ENCODE peak calls at places on chromosomes 3 and 15, in ten cellular contexts. Y is heart right ventricle; T is GM23248; K is breast epithelium; Z is ascending aorta; R is pancreas; J is A549; L is body of pancreas; C is CD4-positive, alpha-beta T cell; N is cardiac muscle cell. P is an unnamed sample.

GRCh38 chr15:58307313-58307961 is 124.4 kb upstream of the LIPC start:
- DNase-seq in Y (no peak), T (peak), K (no peak), Z (no peak), R (no peak), J (no peak), L (no peak), C (no peak), N (no peak), P (no peak)

GRCh38 chr3:197736010-197736490 is 654 bp downstream of the RUBCN start:
- DNase-seq in Y (no peak), T (peak), K (no peak), Z (no peak), R (no peak), J (no peak), L (no peak), C (no peak), N (peak), P (no peak)

GRCh38 chr3:194967126-194968117 is 281.7 kb downstream of the FAM43A start:
- DNase-seq in Y (no peak), T (no peak), K (no peak), Z (no peak), R (no peak), J (no peak), L (no peak), C (no peak), N (no peak), P (no peak)

GRCh38 chr3:107620534-107620933 is 97.8 kb downstream of the BBX start:
- DNase-seq in Y (no peak), T (no peak), K (no peak), Z (no peak), R (no peak), J (no peak), L (no peak), C (no peak), N (no peak), P (no peak)

GRCh38 chr3:52512727-52513126 is 17.6 kb downstream of the STAB1 start:
- DNase-seq in Y (no peak), T (no peak), K (no peak), Z (no peak), R (no peak), J (no peak), L (no peak), C (no peak), N (no peak), P (no peak)

GRCh38 chr3:48400824-48401433 is 28.9 kb downstream of the FBXW12 start:
- DNase-seq in Y (no peak), T (peak), K (peak), Z (peak), R (peak), J (peak), L (peak), C (peak), N (peak), P (no peak)

GRCh38 chr3:58387650-58388546 is 45.7 kb downstream of the PDHB start:
- DNase-seq in Y (no peak), T (no peak), K (no peak), Z (no peak), R (no peak), J (no peak), L (no peak), C (no peak), N (no peak), P (no peak)

GRCh38 chr3:112117415-112117814 is 15.6 kb downstream of the GCSAM start:
- DNase-seq in Y (no peak), T (no peak), K (no peak), Z (no peak), R (no peak), J (no peak), L (no peak), C (no peak), N (no peak), P (no peak)

GRCh38 chr3:155313303-155313702 is 19.8 kb upstream of the STRIT1 start:
- DNase-seq in Y (no peak), T (peak), K (no peak), Z (no peak), R (no peak), J (no peak), L (no peak), C (no peak), N (no peak), P (no peak)

DNA sequence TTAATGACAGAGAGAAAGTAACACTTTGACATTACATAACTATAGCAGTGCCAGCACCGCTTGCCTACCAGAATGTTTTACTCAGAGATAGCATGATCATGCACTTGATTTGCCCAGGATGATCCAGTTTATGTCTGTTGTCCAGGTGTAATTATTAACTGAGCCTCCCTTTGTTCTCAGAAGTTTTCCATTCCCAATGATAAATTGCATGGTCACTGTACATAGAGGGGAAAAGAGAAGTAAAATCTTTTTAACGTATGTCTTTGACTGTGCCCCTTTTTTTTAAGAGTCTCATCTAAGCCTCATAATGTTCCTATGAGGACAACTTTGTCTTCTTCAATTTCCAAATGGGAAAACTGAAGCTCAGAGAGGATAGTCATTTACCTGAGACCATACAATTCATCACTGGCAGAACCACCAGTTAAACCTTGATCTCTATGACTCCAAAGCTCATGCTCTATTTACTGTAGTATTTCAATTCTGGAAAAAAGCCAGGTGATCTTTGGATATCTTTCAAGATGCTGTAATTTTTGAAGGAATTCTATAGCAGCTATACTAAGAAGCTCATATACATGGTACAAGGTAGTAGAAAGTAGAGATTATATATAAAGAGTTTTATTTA is 25.1 kb downstream of the C3orf85 start:
- DNase-seq in Y (no peak), T (no peak), K (no peak), Z (no peak), R (no peak), J (peak), L (no peak), C (no peak), N (no peak), P (no peak)
- H3K27ac ChIP-seq in Y (no peak), T (no peak), K (no peak), Z (no peak), R (no peak), J (peak), L (no peak), C (no peak), N (no peak), P (no peak)

GRCh38 chr15:100278596-100279380 is 63.0 kb downstream of the ADAMTS17 start:
- DNase-seq in Y (no peak), T (no peak), K (no peak), Z (no peak), R (no peak), J (no peak), L (no peak), C (no peak), N (no peak), P (no peak)

GRCh38 chr15:100279446-100279845 is 62.3 kb downstream of the ADAMTS17 start:
- DNase-seq in Y (no peak), T (no peak), K (no peak), Z (no peak), R (no peak), J (no peak), L (no peak), C (no peak), N (no peak), P (no peak)

GRCh38 chr15:100277087-100277855 is 64.5 kb downstream of the ADAMTS17 start:
- DNase-seq in Y (no peak), T (no peak), K (no peak), Z (no peak), R (no peak), J (no peak), L (no peak), C (no peak), N (no peak), P (no peak)

GRCh38 chr15:100281096-100281917 is 60.5 kb downstream of the ADAMTS17 start:
- DNase-seq in Y (no peak), T (no peak), K (no peak), Z (no peak), R (no peak), J (no peak), L (no peak), C (no peak), N (no peak), P (no peak)

DNA sequence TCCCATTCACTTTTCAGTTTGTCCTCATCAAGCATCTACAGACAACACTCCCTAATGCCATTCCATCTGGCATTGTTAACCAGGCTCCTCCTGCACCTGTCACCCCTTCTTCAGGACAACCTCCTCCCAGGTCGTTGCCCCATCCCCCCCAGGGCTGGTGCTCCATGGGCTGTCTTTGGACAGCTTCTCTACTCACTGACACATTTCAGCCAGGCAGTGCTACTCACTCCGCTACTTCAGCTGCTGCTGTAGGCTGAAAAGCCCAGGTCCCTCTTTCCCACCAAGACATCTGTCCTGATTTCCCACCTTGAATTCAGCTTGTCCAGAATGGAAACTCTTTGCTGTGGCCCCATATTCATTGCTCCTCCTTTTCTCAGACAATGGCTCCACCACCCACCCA is 61.9 kb downstream of the ADAMTS17 start:
- DNase-seq in Y (no peak), T (no peak), K (no peak), Z (no peak), R (no peak), J (no peak), L (no peak), C (no peak), N (no peak), P (no peak)
- H3K27ac ChIP-seq in Y (no peak), T (no peak), K (no peak), Z (peak), R (no peak), J (no peak), L (no peak), C (no peak), N (no peak), P (no peak)

GRCh38 chr15:61083081-61083780 is 145.9 kb downstream of the RORA start:
- DNase-seq in Y (no peak), T (no peak), K (no peak), Z (no peak), R (no peak), J (no peak), L (no peak), C (no peak), N (no peak), P (no peak)
- H3K27ac ChIP-seq in Y (no peak), T (no peak), K (peak), Z (no peak), R (no peak), J (no peak), L (no peak), C (no peak), N (no peak), P (no peak)

DNA sequence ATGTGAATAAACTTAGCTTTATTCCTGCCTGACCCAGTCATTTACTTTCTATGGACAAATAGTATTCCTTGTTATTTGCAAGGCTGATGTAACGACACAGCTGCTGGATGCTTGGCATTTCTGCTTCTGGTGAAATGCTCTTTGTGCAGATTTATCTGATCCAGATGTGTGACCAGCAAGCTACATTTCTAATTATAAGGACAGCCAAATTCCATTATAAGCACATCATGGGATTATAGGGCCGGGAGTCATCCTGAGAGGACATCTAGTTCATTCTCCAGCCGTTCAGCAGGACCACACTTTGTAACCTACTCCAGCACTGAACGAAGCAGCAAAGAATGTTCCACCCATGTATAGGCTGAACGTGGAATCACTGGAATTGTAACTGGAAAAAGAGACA is 42.9 kb downstream of the FNDC3B start:
- DNase-seq in Y (no peak), T (peak), K (no peak), Z (peak), R (no peak), J (no peak), L (no peak), C (no peak), N (no peak), P (no peak)
- H3K27ac ChIP-seq in Y (peak), T (peak), K (peak), Z (peak), R (no peak), J (no peak), L (no peak), C (no peak), N (peak), P (no peak)

GRCh38 chr15:91257755-91258435 is 157.8 kb downstream of the SV2B start:
- DNase-seq in Y (no peak), T (no peak), K (no peak), Z (no peak), R (no peak), J (no peak), L (no peak), C (no peak), N (no peak), P (no peak)
- H3K27ac ChIP-seq in Y (no peak), T (no peak), K (no peak), Z (no peak), R (no peak), J (no peak), L (no peak), C (no peak), N (no peak), P (no peak)